ENCODE peak calls at places on chromosomes 16 and 17, in five cellular contexts. One of them, this sample, is unnamed.

GRCh38 chr16:30741461-30741914 is 6.7 kb upstream of the PHKG2 start:
- DNase-seq in MM.1S: no peak
- DNase-seq in GM23338: peak; percentile 60
- DNase-seq in GM23248: peak; percentile 91
- DNase-seq in Karpas-422: no peak
- DNase-seq in this sample: peak; percentile 81

GRCh38 chr16:75502916-75503605 is 7.8 kb upstream of the CHST6 start:
- DNase-seq in MM.1S: no peak
- DNase-seq in GM23338: no peak
- DNase-seq in GM23248: no peak
- DNase-seq in Karpas-422: no peak
- DNase-seq in this sample: no peak

GRCh38 chr16:76193851-76194620 is 83.2 kb upstream of the CNTNAP4 start:
- DNase-seq in MM.1S: no peak
- DNase-seq in GM23338: no peak
- DNase-seq in GM23248: no peak
- DNase-seq in Karpas-422: no peak
- DNase-seq in this sample: peak; percentile 28

GRCh38 chr16:86740817-86741799 is 162.8 kb downstream of the FOXL1 start:
- DNase-seq in MM.1S: no peak
- DNase-seq in GM23338: peak; percentile 47
- DNase-seq in GM23248: peak; percentile 84
- DNase-seq in Karpas-422: no peak
- DNase-seq in this sample: peak; percentile 70

GRCh38 chr16:13939821-13940220 is 19.9 kb downstream of the ERCC4 start:
- DNase-seq in MM.1S: no peak
- DNase-seq in GM23338: no peak
- DNase-seq in GM23248: peak; percentile 33
- DNase-seq in Karpas-422: no peak
- DNase-seq in this sample: no peak

GRCh38 chr16:9072806-9073341 is 18.6 kb upstream of the HAPSTR1 start:
- DNase-seq in MM.1S: peak; percentile 85
- DNase-seq in GM23338: no peak
- DNase-seq in GM23248: peak; percentile 95
- DNase-seq in Karpas-422: no peak
- DNase-seq in this sample: no peak

GRCh38 chr16:15539197-15539596 is 103.8 kb downstream of the MARF1 start:
- DNase-seq in MM.1S: no peak
- DNase-seq in GM23338: peak; percentile 80
- DNase-seq in GM23248: no peak
- DNase-seq in Karpas-422: peak; percentile 51
- DNase-seq in this sample: no peak

GRCh38 chr17:49132699-49133364 is at the start of gene B4GALNT2:
- DNase-seq in MM.1S: no peak
- DNase-seq in GM23338: peak; percentile 85
- DNase-seq in GM23248: peak; percentile 30
- DNase-seq in Karpas-422: no peak
- DNase-seq in this sample: peak; percentile 60

GRCh38 chr17:7047566-7047965 is 3.7 kb upstream of the SLC16A11 start:
- DNase-seq in MM.1S: peak; percentile 4
- DNase-seq in GM23338: no peak
- DNase-seq in GM23248: no peak
- DNase-seq in Karpas-422: no peak
- DNase-seq in this sample: no peak

GRCh38 chr16:65201446-65202010 is 79.7 kb upstream of the CDH11 start:
- DNase-seq in MM.1S: peak; percentile 63
- DNase-seq in GM23338: no peak
- DNase-seq in GM23248: no peak
- DNase-seq in Karpas-422: no peak
- DNase-seq in this sample: no peak

GRCh38 chr16:79269211-79269863 is 331.2 kb downstream of the MAF start:
- DNase-seq in MM.1S: no peak
- DNase-seq in GM23338: no peak
- DNase-seq in GM23248: no peak
- DNase-seq in Karpas-422: no peak
- DNase-seq in this sample: no peak

GRCh38 chr16:2267913-2268666 is at the start of gene RNPS1:
- DNase-seq in MM.1S: peak; percentile 97
- DNase-seq in GM23338: peak; percentile 94
- DNase-seq in GM23248: peak; percentile 97
- DNase-seq in Karpas-422: peak; percentile 98
- DNase-seq in this sample: peak; percentile 98

GRCh38 chr16:50640919-50641817 is 39.9 kb downstream of the SNX20 start:
- DNase-seq in MM.1S: no peak
- DNase-seq in GM23338: no peak
- DNase-seq in GM23248: no peak
- DNase-seq in Karpas-422: no peak
- DNase-seq in this sample: no peak

GRCh38 chr17:46984892-46985291 is 5.8 kb upstream of the RPRML start:
- DNase-seq in MM.1S: no peak
- DNase-seq in GM23338: no peak
- DNase-seq in GM23248: no peak
- DNase-seq in Karpas-422: no peak
- DNase-seq in this sample: no peak
- H3K9me2 ChIP-seq in MM.1S: no peaks in the 10 kb centered on the region
- H3K9me2 ChIP-seq in GM23338: peaks cover 3% of the 10 kb centered on the region
- H3K9me2 ChIP-seq in GM23248: no peaks in the 10 kb centered on the region
- H3K9me2 ChIP-seq in Karpas-422: no peaks in the 10 kb centered on the region
- H3K9me2 ChIP-seq in this sample: no peaks in the 10 kb centered on the region

DNA sequence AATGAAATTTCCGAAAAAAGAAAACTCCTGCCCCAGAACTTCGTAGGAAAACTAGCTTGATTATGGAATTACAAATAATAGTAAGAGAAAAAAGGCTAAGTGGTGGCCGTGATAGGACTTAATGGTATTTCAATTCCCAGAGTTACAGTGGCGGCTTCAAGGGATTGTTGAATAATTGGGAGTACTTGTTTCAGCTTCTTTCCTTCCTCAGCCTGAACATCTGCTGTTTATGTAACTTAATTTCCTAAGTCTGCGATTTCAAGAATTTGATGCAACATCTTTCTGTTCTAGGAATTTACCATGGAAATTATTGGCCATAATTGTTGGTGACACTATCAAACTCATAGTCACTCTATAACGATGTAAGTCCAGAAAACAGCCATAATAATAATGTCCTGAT is 684 bp upstream of the APPBP2 start:
- DNase-seq in MM.1S: no peak
- DNase-seq in GM23338: peak; percentile 19
- DNase-seq in GM23248: peak; percentile 53
- DNase-seq in Karpas-422: no peak
- DNase-seq in this sample: no peak
- H3K4me3 ChIP-seq in MM.1S: peak overlapping the region; percentile 96
- H3K4me3 ChIP-seq in GM23338: peak overlapping the region; percentile 97
- H3K4me3 ChIP-seq in GM23248: peak overlapping the region; percentile 94
- H3K4me3 ChIP-seq in Karpas-422: peak overlapping the region; percentile 93
- H3K4me3 ChIP-seq in this sample: peak overlapping the region; percentile 69

DNA sequence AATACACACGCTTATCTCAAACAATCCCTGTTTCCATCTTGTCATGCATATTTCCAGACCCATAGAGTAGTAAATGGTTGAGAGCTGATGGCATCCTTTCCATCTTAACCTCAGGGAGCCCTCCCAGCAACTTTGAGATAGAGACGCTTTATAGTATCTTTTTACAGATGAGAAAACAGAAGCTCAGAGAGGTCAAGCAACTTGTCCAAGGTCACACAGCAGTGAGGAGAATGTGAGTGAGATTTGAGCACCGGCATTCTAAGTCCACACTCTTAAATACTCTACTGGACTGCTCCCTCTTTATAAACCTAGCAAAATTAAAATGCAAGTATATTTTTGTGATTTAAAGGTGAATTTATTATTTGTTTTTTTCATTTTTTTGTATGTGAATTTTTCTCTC is 19.9 kb upstream of the KCNG4 start:
- DNase-seq in MM.1S: no peak
- DNase-seq in GM23338: no peak
- DNase-seq in GM23248: no peak
- DNase-seq in Karpas-422: no peak
- DNase-seq in this sample: no peak
- H3K79me2 ChIP-seq in MM.1S: no peaks in the 10 kb centered on the region
- H3K79me2 ChIP-seq in GM23338: no peaks in the 10 kb centered on the region
- H3K79me2 ChIP-seq in GM23248: no peaks in the 10 kb centered on the region
- H3K79me2 ChIP-seq in Karpas-422: no peaks in the 10 kb centered on the region
- H3K79me2 ChIP-seq in this sample: no peaks in the 10 kb centered on the region

DNA sequence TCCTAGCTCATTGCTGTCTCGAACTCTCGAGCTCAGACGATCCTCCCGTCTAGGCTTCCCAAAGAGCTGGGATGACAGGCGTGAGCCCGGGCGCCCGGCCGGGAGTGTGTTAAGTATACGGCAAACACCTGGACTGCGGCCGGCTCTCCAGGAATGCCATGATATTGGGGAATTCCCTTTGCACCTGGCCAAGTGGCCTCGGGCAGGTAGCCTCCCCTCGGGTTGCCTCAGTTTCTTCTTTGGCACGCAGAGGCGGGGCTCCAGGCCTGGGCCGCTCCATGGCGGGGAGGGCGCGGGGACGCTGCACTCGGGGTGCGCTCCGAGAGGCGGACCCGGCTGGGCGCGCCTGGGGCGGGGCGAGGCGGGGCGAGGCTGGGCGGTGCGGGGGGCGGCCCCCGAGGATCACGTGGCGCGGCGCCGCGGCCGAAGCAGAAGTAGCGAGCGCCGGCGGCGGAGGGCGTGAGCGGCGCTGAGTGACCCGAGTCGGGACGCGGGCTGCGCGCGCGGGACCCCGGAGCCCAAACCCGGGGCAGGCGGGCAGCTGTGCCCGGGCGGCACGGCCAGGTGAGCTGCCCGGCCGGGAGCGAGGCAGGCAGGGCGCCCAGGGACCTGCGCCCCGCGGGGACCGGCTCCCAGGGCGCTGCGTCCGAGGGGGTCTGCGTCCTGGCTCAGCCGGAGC is at the start of gene PLCG2:
- DNase-seq in MM.1S: peak; percentile 66
- DNase-seq in GM23338: peak; percentile 85
- DNase-seq in GM23248: peak; percentile 61
- DNase-seq in Karpas-422: peak; percentile 95
- DNase-seq in this sample: peak; percentile 90
- H3K9me2 ChIP-seq in MM.1S: no peaks in the 10 kb centered on the region
- H3K9me2 ChIP-seq in GM23338: no peaks in the 10 kb centered on the region
- H3K9me2 ChIP-seq in GM23248: no peaks in the 10 kb centered on the region
- H3K9me2 ChIP-seq in Karpas-422: no peaks in the 10 kb centered on the region
- H3K9me2 ChIP-seq in this sample: no peaks in the 10 kb centered on the region